ENCODE peak calls at places on chromosome 22, in nine cellular contexts. R is GM13977, P is fibroblast of lung, V is bronchial epithelial cell, U is AG09309, B is breast epithelium, Y is endothelial cell, J is type B pancreatic cell, T is fibroblast of villous mesenchyme. N is an unnamed sample.

GRCh38 chr22:26097840-26098239 is 71.4 kb upstream of the SEZ6L start:
- DNase-seq in J (no peak), P (no peak), B (no peak), T (no peak), Y (no peak), V (no peak), U (no peak), R (no peak), N (no peak)

GRCh38 chr22:17880020-17880419 is 105.8 kb upstream of the BID start:
- DNase-seq in V (no peak), T (no peak), J (no peak), U (no peak), Y (no peak), P (no peak), B (no peak), R (no peak), N (no peak)

GRCh38 chr22:50720861-50721844 is 16.9 kb upstream of the ACR start:
- DNase-seq in T (no peak), V (no peak), Y (no peak), B (no peak), J (no peak), P (no peak), U (no peak), R (no peak), N (no peak)

GRCh38 chr22:28014141-28015055 is 95.3 kb upstream of the PITPNB start:
- DNase-seq in V (no peak), B (no peak), U (no peak), Y (no peak), T (no peak), J (no peak), P (no peak), R (no peak), N (no peak)

GRCh38 chr22:27309713-27310112 is 491.8 kb downstream of the MN1 start:
- DNase-seq in V (no peak), P (no peak), T (no peak), Y (no peak), R (no peak), U (no peak), J (no peak), B (no peak), N (no peak)

GRCh38 chr22:32558681-32559355 is 84.2 kb downstream of the FBXO7 start:
- DNase-seq in Y (no peak), J (no peak), R (no peak), P (peak; percentile 88), B (peak; percentile 57), T (peak; percentile 70), U (no peak), V (peak; percentile 91), N (no peak)

GRCh38 chr22:24408630-24409029 is 18.8 kb upstream of the ADORA2A start:
- DNase-seq in U (no peak), Y (no peak), V (no peak), R (no peak), P (no peak), T (no peak), J (no peak), B (no peak), N (no peak)

GRCh38 chr22:20173246-20173645 is 22.4 kb upstream of the CCDC188 start:
- DNase-seq in P (no peak), T (no peak), R (no peak), Y (no peak), B (no peak), J (no peak), U (no peak), V (no peak), N (no peak)

GRCh38 chr22:44067901-44068300 is 43.8 kb downstream of the PARVB start:
- DNase-seq in B (no peak), J (no peak), P (no peak), U (no peak), V (no peak), T (no peak), R (no peak), Y (peak; percentile 11), N (no peak)
- TF ChIP-seq CTCF in B (no peak), J (no peak), P (no peak), U (no peak), V (no peak), T (no peak), R (no peak), Y (no peak), N (no peak)

DNA sequence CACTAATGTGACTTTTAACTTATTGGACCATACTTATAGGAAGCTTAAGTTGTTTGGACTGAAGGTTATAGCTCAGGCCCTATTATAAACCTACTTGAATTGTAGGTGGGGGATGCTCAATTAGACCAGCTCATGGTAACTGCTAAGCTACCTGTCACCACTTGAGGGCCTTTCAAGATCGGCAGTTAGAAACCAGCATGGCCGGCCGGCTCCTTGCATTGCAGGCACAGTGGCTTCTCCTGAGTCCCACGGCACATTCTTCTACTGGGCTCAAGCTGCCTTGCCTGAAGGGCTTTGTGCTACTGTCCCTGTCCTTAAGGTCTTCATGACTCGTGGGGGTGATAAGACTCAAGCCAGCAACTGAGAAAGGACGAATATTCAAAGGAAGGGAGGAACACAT is 70.8 kb downstream of the TBC1D22A start:
- DNase-seq in V (peak; percentile 29), Y (peak; percentile 44), R (no peak), B (no peak), P (no peak), J (no peak), T (peak; percentile 29), U (no peak), N (no peak)
- TF ChIP-seq CTCF in V (peak; percentile 59), Y (no peak), R (no peak), B (no peak), P (peak; percentile 35), J (peak; percentile 67), T (peak; percentile 33), U (peak; percentile 12), N (peak; percentile 60)

DNA sequence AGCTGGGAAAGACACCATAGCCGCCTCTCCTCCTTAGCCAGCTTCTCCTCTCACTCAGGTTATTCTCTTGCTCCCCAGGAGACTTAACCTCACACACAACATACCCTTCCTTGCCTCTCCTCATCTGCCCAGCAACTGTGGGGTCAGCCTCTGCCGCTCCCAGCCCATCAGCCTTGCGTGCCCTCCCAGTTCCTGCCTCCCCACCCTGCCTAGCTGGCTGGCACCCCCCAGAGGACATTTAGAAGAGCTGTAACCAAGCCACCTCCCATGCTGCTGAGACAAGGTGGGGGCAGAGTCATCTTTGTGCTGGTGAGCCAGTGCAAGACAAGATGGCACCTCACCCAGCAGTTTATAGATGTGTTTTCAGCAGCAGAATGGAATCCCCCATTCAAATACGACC is 38.2 kb downstream of the TOM1 start:
- DNase-seq in P (no peak), B (no peak), V (no peak), J (no peak), T (no peak), R (no peak), Y (no peak), U (no peak), N (no peak)
- TF ChIP-seq CTCF in P (no peak), B (no peak), V (no peak), J (no peak), T (peak; percentile 4), R (peak; percentile 27), Y (no peak), U (peak; percentile 4), N (no peak)

GRCh38 chr22:38570841-38571364 is 920 bp upstream of the DMC1 start:
- DNase-seq in B (peak; percentile 40), R (peak; percentile 26), Y (peak; percentile 15), T (no peak), P (no peak), J (no peak), U (no peak), V (no peak), N (peak; percentile 22)
- TF ChIP-seq CTCF in B (no peak), R (peak; percentile 6), Y (no peak), T (no peak), P (peak; percentile 18), J (no peak), U (no peak), V (no peak), N (no peak)

DNA sequence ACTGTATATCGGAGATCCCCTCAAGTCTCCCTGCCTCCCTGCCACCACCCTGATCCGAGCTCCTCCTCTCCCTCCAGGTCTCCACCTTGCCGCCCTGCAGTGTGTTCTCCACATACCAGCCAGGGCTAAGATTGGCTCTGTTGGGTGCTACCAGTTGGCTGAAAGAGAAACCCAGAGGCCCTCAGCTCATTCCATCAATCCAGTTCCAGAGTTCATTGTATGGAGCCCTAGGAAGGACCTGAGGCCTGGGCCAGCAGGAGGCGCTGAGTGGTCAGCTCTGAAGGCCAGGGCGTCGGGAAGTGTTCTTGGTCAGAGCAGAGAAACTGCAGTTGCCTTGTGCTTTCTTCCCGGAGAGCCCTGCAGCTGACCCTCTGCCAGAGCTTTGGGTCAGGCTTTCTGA is 2.2 kb upstream of the TOP3B start:
- DNase-seq in J (no peak), T (peak; percentile 11), V (peak; percentile 18), R (peak; percentile 61), B (no peak), U (no peak), Y (peak; percentile 67), P (peak; percentile 16), N (peak; percentile 48)
- TF ChIP-seq CTCF in J (peak; percentile 63), T (peak; percentile 42), V (peak; percentile 47), R (peak; percentile 91), B (no peak), U (peak; percentile 33), Y (peak; percentile 26), P (peak; percentile 50), N (no peak)

DNA sequence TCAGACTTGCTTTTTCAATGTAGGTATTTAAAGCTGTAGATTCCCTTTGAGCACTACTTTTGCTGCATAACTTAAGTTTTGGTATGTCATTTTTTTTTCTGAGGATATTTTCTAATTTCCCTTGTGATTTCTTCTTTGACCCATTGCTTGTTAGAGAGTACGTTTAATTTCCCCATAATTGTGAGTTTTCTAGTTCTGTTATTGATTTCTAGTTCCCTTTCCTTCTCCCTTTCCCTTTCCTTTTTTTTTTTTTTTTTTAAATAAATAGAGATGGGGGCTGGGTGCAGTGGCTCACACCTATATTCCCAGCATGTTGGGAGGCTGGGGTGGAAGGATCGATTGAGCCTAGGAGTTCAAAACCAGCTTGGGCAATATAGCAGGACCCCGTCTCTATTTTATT is 30.8 kb downstream of the UBE2L3 start:
- DNase-seq in V (no peak), R (no peak), P (no peak), Y (no peak), U (no peak), T (no peak), B (no peak), J (no peak), N (no peak)
- TF ChIP-seq CTCF in V (no peak), R (no peak), P (no peak), Y (no peak), U (no peak), T (no peak), B (no peak), J (no peak), N (no peak)

DNA sequence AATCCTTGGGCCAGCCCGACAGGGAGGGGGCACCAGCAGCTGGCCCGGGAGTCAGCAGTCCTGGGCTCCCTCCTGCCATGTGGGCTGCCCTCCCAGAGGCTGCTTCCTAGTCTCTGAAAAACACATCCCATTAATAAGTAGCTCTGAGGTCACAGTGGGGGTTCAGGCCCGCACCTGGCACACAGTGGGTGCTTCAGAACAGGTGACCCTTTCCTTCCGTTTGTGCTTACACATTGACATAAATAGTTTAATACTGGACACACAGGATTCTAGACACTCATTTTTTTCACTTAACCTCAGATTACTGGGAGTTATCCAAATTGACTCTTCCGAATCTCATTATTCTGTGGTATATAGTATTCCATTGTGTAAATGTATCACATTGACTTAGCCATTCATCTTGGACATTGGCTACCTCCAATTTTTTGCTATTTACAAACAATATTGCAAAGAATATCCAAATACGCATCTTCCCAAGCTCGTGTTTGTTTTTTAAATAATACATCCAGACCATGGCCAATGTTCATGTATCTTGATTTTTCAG is 474 bp upstream of the CHADL start:
- DNase-seq in J (no peak), Y (no peak), P (no peak), T (no peak), B (no peak), V (no peak), U (no peak), R (no peak), N (no peak)
- TF ChIP-seq CTCF in J (no peak), Y (no peak), P (no peak), T (no peak), B (no peak), V (no peak), U (no peak), R (no peak), N (no peak)

GRCh38 chr22:22123118-22123959 is 121.2 kb upstream of the VPREB1 start:
- DNase-seq in U (no peak), Y (no peak), R (no peak), J (no peak), V (no peak), B (no peak), T (no peak), P (no peak), N (no peak)
- TF ChIP-seq CTCF in U (no peak), Y (no peak), R (no peak), J (no peak), V (no peak), B (no peak), T (no peak), P (no peak), N (no peak)

N was measured in neural crest cell.